ENCODE peak calls at places on chromosome 13, in seven cellular contexts. E, K, U, P, A, X and Y are unnamed samples.

GRCh38 chr13:112525306-112525945 is 62.5 kb downstream of the TUBGCP3 start:
- DNase-seq in P (no peak), X (no peak), A (no peak), K (no peak), U (no peak), E (no peak), Y (no peak)

GRCh38 chr13:40318366-40318765 is 348.1 kb downstream of the FOXO1 start:
- DNase-seq in A (no peak), X (no peak), U (no peak), P (no peak), K (no peak), E (no peak), Y (no peak)

GRCh38 chr13:110415669-110416068 is 108.6 kb downstream of the COL4A2 start:
- DNase-seq in U (peak), X (no peak), E (no peak), K (no peak), P (no peak), A (no peak), Y (peak)

GRCh38 chr13:112722433-112723250 is 32.8 kb downstream of the ATP11A start:
- DNase-seq in X (peak), P (no peak), A (no peak), E (no peak), K (no peak), U (peak), Y (peak)

GRCh38 chr13:72217142-72217541 is 350.1 kb upstream of the DACH1 start:
- DNase-seq in A (no peak), U (no peak), K (no peak), P (no peak), X (no peak), E (no peak), Y (no peak)

GRCh38 chr13:62512194-62513141 is 1096.8 kb upstream of the PCDH20 start:
- DNase-seq in K (no peak), A (peak), P (no peak), U (no peak), E (no peak), X (peak), Y (peak)

GRCh38 chr13:48320396-48320790 is 16.8 kb downstream of the RB1 start:
- DNase-seq in A (no peak), P (no peak), X (no peak), U (no peak), K (no peak), E (no peak), Y (no peak)

GRCh38 chr13:80040219-80040976 is 300.5 kb downstream of the SPRY2 start:
- DNase-seq in X (no peak), K (no peak), E (peak), U (peak), A (no peak), P (no peak), Y (peak)

GRCh38 chr13:47251771-47252170 is 354.9 kb upstream of the HTR2A start:
- DNase-seq in E (peak), P (no peak), X (no peak), U (no peak), A (no peak), K (no peak), Y (no peak)

GRCh38 chr13:109740121-109740520 is 46.3 kb downstream of the IRS2 start:
- DNase-seq in P (no peak), K (no peak), A (no peak), E (no peak), U (no peak), X (no peak), Y (no peak)

GRCh38 chr13:96104516-96104915 is 14.6 kb downstream of the HS6ST3 start:
- DNase-seq in E (no peak), A (no peak), P (no peak), U (peak), K (no peak), X (no peak), Y (no peak)

GRCh38 chr13:32537580-32538233 is 888 bp downstream of the N4BP2L2 start:
- DNase-seq in A (no peak), P (peak), U (no peak), X (peak), E (no peak), K (peak), Y (peak)

GRCh38 chr13:80338781-80339577 is 1.9 kb downstream of the SPRY2 start:
- DNase-seq in K (peak), P (no peak), X (peak), U (peak), E (peak), A (peak), Y (peak)

GRCh38 chr13:31982540-31982939 is 49.0 kb upstream of the FRY start:
- DNase-seq in E (peak), U (peak), P (no peak), K (no peak), X (peak), A (no peak), Y (no peak)

GRCh38 chr13:110649551-110649950 is 34.2 kb downstream of the NAXD start:
- DNase-seq in E (no peak), U (no peak), P (no peak), K (no peak), A (no peak), X (no peak), Y (no peak)

GRCh38 chr13:32117696-32118095 is 86.1 kb downstream of the FRY start:
- DNase-seq in A (no peak), P (no peak), E (no peak), U (no peak), K (no peak), X (no peak), Y (no peak)

GRCh38 chr13:35966024-35966423 is 165.2 kb downstream of the DCLK1 start:
- DNase-seq in X (no peak), E (no peak), K (no peak), A (no peak), U (no peak), P (no peak), Y (no peak)

GRCh38 chr13:100526299-100527030 is 62.1 kb downstream of the GGACT start:
- DNase-seq in P (no peak), X (no peak), U (no peak), E (no peak), K (no peak), A (no peak), Y (no peak)

GRCh38 chr13:67230774-67231480 is 791 bp upstream of the PCDH9 start:
- DNase-seq in E (no peak), P (peak), U (peak), K (peak), A (peak), X (peak), Y (peak)

GRCh38 chr13:22517544-22517943 is 663.2 kb upstream of the SGCG start:
- DNase-seq in K (no peak), X (no peak), A (no peak), E (no peak), U (no peak), P (no peak), Y (no peak)

GRCh38 chr13:37138169-37138568 is 32.7 kb upstream of the CSNK1A1L start:
- DNase-seq in P (no peak), K (no peak), U (no peak), X (no peak), E (no peak), A (no peak), Y (no peak)

GRCh38 chr13:98324105-98324504 is 147.0 kb upstream of the RNF113B start:
- DNase-seq in U (no peak), E (no peak), K (no peak), P (no peak), X (no peak), A (no peak), Y (no peak)

GRCh38 chr13:30234763-30235162 is 72.6 kb downstream of the KATNAL1 start:
- DNase-seq in K (no peak), P (no peak), E (no peak), X (no peak), A (no peak), U (no peak), Y (no peak)

GRCh38 chr13:81987677-81988357 is 1646.9 kb upstream of the SPRY2 start:
- DNase-seq in E (no peak), P (no peak), X (no peak), A (no peak), U (no peak), K (no peak), Y (no peak)

GRCh38 chr13:33606692-33607091 is 211.3 kb upstream of the RFC3 start:
- DNase-seq in K (no peak), U (no peak), A (no peak), E (no peak), X (no peak), P (no peak), Y (peak)

GRCh38 chr13:73610799-73611592 is 523.2 kb downstream of the KLF12 start:
- DNase-seq in X (no peak), A (no peak), E (no peak), P (no peak), K (no peak), U (peak), Y (no peak)

GRCh38 chr13:49457221-49457620 is 13.1 kb downstream of the SETDB2 start:
- DNase-seq in E (no peak), P (no peak), U (no peak), X (no peak), K (no peak), A (no peak), Y (no peak)

GRCh38 chr13:91534996-91535395 is 136.6 kb downstream of the GPC5 start:
- DNase-seq in E (no peak), A (no peak), P (no peak), U (no peak), X (no peak), K (no peak), Y (no peak)

GRCh38 chr13:50400930-50401553 is 385.8 kb downstream of the KCNRG start:
- DNase-seq in K (no peak), E (peak), P (no peak), A (no peak), X (no peak), U (no peak), Y (no peak)

GRCh38 chr13:106063591-106064308 is 471.7 kb downstream of the EFNB2 start:
- DNase-seq in E (no peak), X (no peak), A (no peak), U (no peak), P (no peak), K (no peak), Y (no peak)

GRCh38 chr13:90884066-90884465 is 463.4 kb upstream of the MIR17HG start:
- DNase-seq in P (no peak), K (no peak), U (no peak), X (no peak), E (no peak), A (no peak), Y (no peak)

GRCh38 chr13:106038752-106039151 is 496.7 kb downstream of the EFNB2 start:
- DNase-seq in E (peak), X (no peak), P (no peak), U (peak), K (no peak), A (no peak), Y (no peak)

GRCh38 chr13:99310382-99311031 is 3.3 kb upstream of the GPR183 start:
- DNase-seq in P (no peak), U (no peak), A (no peak), X (no peak), E (peak), K (no peak), Y (no peak)

GRCh38 chr13:50801087-50801931 is 42.2 kb downstream of the DLEU7 start:
- DNase-seq in U (no peak), E (peak), X (no peak), K (peak), A (peak), P (peak), Y (peak)

GRCh38 chr13:98632971-98633370 is 56.1 kb upstream of the STK24 start:
- DNase-seq in K (no peak), U (peak), A (no peak), E (no peak), X (no peak), P (no peak), Y (no peak)

GRCh38 chr13:28707629-28708427 is 10.9 kb downstream of the SLC46A3 start:
- DNase-seq in E (peak), X (no peak), K (no peak), P (no peak), U (peak), A (peak), Y (no peak)

GRCh38 chr13:40786568-40786996 is 2.8 kb upstream of the SLC25A15 start:
- DNase-seq in E (no peak), K (no peak), U (no peak), P (no peak), X (peak), A (no peak), Y (no peak)

DNA sequence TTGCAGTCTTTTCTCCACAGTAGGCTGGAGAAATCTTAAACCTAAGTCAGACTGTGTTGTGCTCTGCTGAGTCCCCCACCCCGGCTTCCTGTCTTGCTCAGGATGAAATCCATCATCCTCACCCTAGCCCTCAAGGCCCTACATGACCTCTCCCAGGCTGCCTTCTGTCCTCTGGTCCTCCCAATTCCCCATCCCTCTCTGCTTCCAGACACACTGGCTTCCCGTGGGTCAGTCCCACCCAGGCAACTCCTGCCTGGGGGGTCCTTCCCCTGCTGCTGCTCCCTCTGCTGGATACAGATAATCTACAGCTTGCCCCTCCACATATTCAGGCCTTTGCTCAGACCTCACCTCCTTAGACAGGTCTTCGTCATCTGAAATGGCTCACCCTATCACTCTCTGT is 18.4 kb upstream of the CBY2 start:
- DNase-seq in K (no peak), U (no peak), X (no peak), E (no peak), P (no peak), A (no peak), Y (no peak)
- TF ChIP-seq CTCF in K (peak), U (no peak), X (no peak), E (peak), P (peak), A (no peak), Y (peak)

DNA sequence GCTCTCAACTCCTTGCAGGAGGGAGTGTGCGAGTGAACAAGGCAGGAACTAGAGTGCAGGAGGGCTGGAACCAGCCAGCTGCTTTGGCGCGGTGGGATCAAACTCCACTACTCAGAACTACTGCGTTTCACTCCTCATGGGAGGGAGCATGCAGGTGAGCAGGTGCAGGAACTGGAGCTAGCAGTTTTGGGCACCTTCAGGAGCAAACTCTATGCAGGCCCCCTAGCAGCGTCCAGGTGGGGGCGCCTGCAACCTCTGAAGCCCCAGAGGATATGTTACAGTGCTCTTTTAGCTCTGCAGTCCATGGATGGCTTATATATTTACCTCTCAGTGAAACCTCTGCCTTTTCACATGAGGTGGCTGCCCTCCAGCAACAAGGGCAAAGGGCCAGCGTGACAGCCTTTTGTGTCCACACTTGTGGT is 1303.4 kb downstream of the PCDH9 start:
- DNase-seq in E (no peak), A (no peak), X (peak), U (no peak), K (no peak), P (no peak), Y (peak)
- TF ChIP-seq CTCF in E (peak), A (no peak), X (peak), U (no peak), K (peak), P (no peak), Y (no peak)

GRCh38 chr13:24605923-24606372 is 74.3 kb upstream of the ATP12A start:
- DNase-seq in E (no peak), A (no peak), U (peak), X (no peak), K (no peak), P (no peak), Y (no peak)
- TF ChIP-seq CTCF in E (peak), A (peak), U (peak), X (peak), K (peak), P (peak), Y (no peak)

GRCh38 chr13:23710366-23710765 is 140.2 kb downstream of the TNFRSF19 start:
- DNase-seq in A (no peak), K (no peak), X (no peak), P (no peak), E (no peak), U (no peak), Y (no peak)

GRCh38 chr13:23705578-23705977 is 135.4 kb downstream of the TNFRSF19 start:
- DNase-seq in X (no peak), E (no peak), K (no peak), A (no peak), P (no peak), U (no peak), Y (no peak)

GRCh38 chr13:23711355-23711754 is 141.1 kb downstream of the TNFRSF19 start:
- DNase-seq in U (no peak), X (no peak), K (no peak), A (no peak), E (no peak), P (no peak), Y (no peak)

GRCh38 chr13:23709521-23709920 is 139.3 kb downstream of the TNFRSF19 start:
- DNase-seq in P (no peak), A (no peak), U (no peak), E (no peak), K (no peak), X (no peak), Y (no peak)

GRCh38 chr13:23707674-23708073 is 137.5 kb downstream of the TNFRSF19 start:
- DNase-seq in K (no peak), E (no peak), A (no peak), P (no peak), U (no peak), X (no peak), Y (peak)
- TF ChIP-seq CTCF in K (no peak), E (peak), A (no peak), P (no peak), U (peak), X (peak), Y (no peak)